ENCODE peak calls at places on chromosome 1, in four cellular contexts. I is tibial artery, O is posterior cingulate gyrus, Y is BJ. R is an unnamed sample.

GRCh38 chr1:160795951-160796383 is at the start of gene LY9:
- DNase-seq in O (no peak), Y (no peak), I (no peak), R (no peak)

GRCh38 chr1:24966724-24967346 is 36.8 kb upstream of the RUNX3 start:
- DNase-seq in I (no peak), O (no peak), Y (no peak), R (no peak)

GRCh38 chr1:41920658-41921057 is 1.9 kb upstream of the HIVEP3 start:
- DNase-seq in O (no peak), I (no peak), Y (peak), R (no peak)

GRCh38 chr1:154733621-154734020 is 125.6 kb upstream of the ADAR start:
- DNase-seq in O (no peak), I (no peak), Y (no peak), R (no peak)

GRCh38 chr1:117632269-117633067 is 26.6 kb downstream of the TENT5C start:
- DNase-seq in I (no peak), Y (no peak), O (no peak), R (peak)

GRCh38 chr1:176206006-176206960 is 803 bp downstream of the COP1 start:
- DNase-seq in Y (no peak), O (peak), I (no peak), R (peak)

GRCh38 chr1:10532357-10532756 is 57.6 kb downstream of the PEX14 start:
- DNase-seq in O (peak), I (no peak), Y (no peak), R (no peak)

GRCh38 chr1:64962447-64962846 is 3.9 kb downstream of the JAK1 start:
- DNase-seq in Y (no peak), O (no peak), I (no peak), R (no peak)

GRCh38 chr1:49060766-49061165 is 284.1 kb upstream of the BEND5 start:
- DNase-seq in Y (peak), O (no peak), I (no peak), R (no peak)

GRCh38 chr1:179025975-179026812 is 500 bp downstream of the FAM20B start:
- DNase-seq in I (peak), Y (no peak), O (peak), R (peak)

GRCh38 chr1:65393345-65393744 is 27.1 kb upstream of the LEPR start:
- DNase-seq in Y (no peak), I (no peak), O (no peak), R (no peak)

GRCh38 chr1:213993929-213994328 is 6.2 kb downstream of the PROX1 start:
- DNase-seq in I (no peak), O (no peak), Y (no peak), R (no peak)

GRCh38 chr1:43600033-43601020 is 49.6 kb upstream of the KDM4A start:
- DNase-seq in Y (no peak), I (no peak), O (no peak), R (no peak)

GRCh38 chr1:201888282-201889033 is at the start of gene SHISA4:
- DNase-seq in Y (no peak), I (peak), O (peak), R (peak)

GRCh38 chr1:167016090-167016750 is 27.1 kb downstream of the MAEL start:
- DNase-seq in Y (no peak), O (no peak), I (no peak), R (no peak)

GRCh38 chr1:184648856-184649201 is 105.8 kb downstream of the EDEM3 start:
- DNase-seq in I (no peak), Y (no peak), O (no peak), R (no peak)

GRCh38 chr1:85900921-85901320 is 192.7 kb upstream of the ZNHIT6 start:
- DNase-seq in I (no peak), O (no peak), Y (no peak), R (no peak)

GRCh38 chr1:110148961-110149360 is 1.3 kb upstream of the SLC6A17 start:
- DNase-seq in I (no peak), O (no peak), Y (no peak), R (no peak)

GRCh38 chr1:212293579-212293978 is 8.4 kb downstream of the PPP2R5A start:
- DNase-seq in I (no peak), Y (no peak), O (no peak), R (no peak)

GRCh38 chr1:119603695-119604094 is 44.4 kb downstream of the ZNF697 start:
- DNase-seq in Y (no peak), O (no peak), I (no peak), R (no peak)

GRCh38 chr1:109570414-109570813 is 22.0 kb downstream of the GNAI3 start:
- DNase-seq in O (no peak), I (no peak), Y (no peak), R (no peak)

GRCh38 chr1:248597589-248597988 is at the start of gene OR2T10:
- DNase-seq in I (no peak), O (peak), Y (no peak), R (no peak)

GRCh38 chr1:222140206-222140605 is 398.3 kb upstream of the DUSP10 start:
- DNase-seq in I (no peak), Y (no peak), O (no peak), R (no peak)

GRCh38 chr1:27630859-27631491 is 4.0 kb downstream of the FGR start:
- DNase-seq in I (peak), Y (no peak), O (peak), R (peak)

R was measured in gastrocnemius medialis.